ENCODE peak calls at places on chromosomes 12 and 14, in four cellular contexts. X is kidney epithelial cell, U is astrocyte of the spinal cord, I is HFF-Myc. P is an unnamed sample.

GRCh38 chr12:53345486-53346195 is 9.5 kb upstream of the SP7 start:
- DNase-seq in X (no peak), U (no peak), I (no peak), P (no peak)

GRCh38 chr12:102016472-102016871 is 45.3 kb downstream of the WASHC3 start:
- DNase-seq in X (no peak), U (no peak), I (no peak), P (no peak)

GRCh38 chr14:53054457-53054856 is 98.7 kb downstream of the DDHD1 start:
- DNase-seq in X (no peak), U (peak), I (no peak), P (no peak)

GRCh38 chr12:105922670-105923102 is 216.1 kb downstream of the NUAK1 start:
- DNase-seq in X (no peak), U (peak), I (no peak), P (no peak)

GRCh38 chr12:23898121-23898520 is 51.3 kb downstream of the SOX5 start:
- DNase-seq in X (no peak), U (no peak), I (no peak), P (no peak)

GRCh38 chr14:35689000-35689460 is 120.1 kb downstream of the RALGAPA1 start:
- DNase-seq in X (no peak), U (no peak), I (no peak), P (no peak)

GRCh38 chr14:77638738-77639137 is 22.3 kb upstream of the SPTLC2 start:
- DNase-seq in X (no peak), U (peak), I (no peak), P (no peak)

GRCh38 chr12:11635341-11635740 is 14.1 kb upstream of the ETV6 start:
- DNase-seq in X (no peak), U (no peak), I (no peak), P (no peak)

GRCh38 chr12:109736552-109737108 is 23.0 kb downstream of the FAM222A start:
- DNase-seq in X (peak), U (peak), I (peak), P (no peak)

GRCh38 chr12:51886021-51886710 is 1.7 kb upstream of the ANKRD33 start:
- DNase-seq in X (peak), U (peak), I (peak), P (peak)

GRCh38 chr12:63325757-63326156 is 174.8 kb upstream of the AVPR1A start:
- DNase-seq in X (no peak), U (no peak), I (no peak), P (no peak)

GRCh38 chr12:130101370-130101769 is 60.9 kb upstream of the FZD10 start:
- DNase-seq in X (no peak), U (no peak), I (no peak), P (no peak)

GRCh38 chr12:94621662-94622359 is 28.5 kb downstream of the TMCC3 start:
- DNase-seq in X (peak), U (peak), I (no peak), P (peak)

GRCh38 chr12:121530600-121531355 is 50.0 kb downstream of the KDM2B start:
- DNase-seq in X (peak), U (peak), I (peak), P (no peak)

GRCh38 chr12:11228268-11228879 is 41.1 kb downstream of the PRB3 start:
- DNase-seq in X (peak), U (peak), I (peak), P (no peak)

GRCh38 chr12:56838602-56839488 is 75.7 kb downstream of the HSD17B6 start:
- DNase-seq in X (no peak), U (peak), I (no peak), P (no peak)

GRCh38 chr14:74404435-74404834 is 21.6 kb downstream of the SYNDIG1L start:
- DNase-seq in X (no peak), U (no peak), I (no peak), P (no peak)

GRCh38 chr14:102516531-102517411 is 7.2 kb upstream of the ANKRD9 start:
- DNase-seq in X (no peak), U (peak), I (no peak), P (no peak)

GRCh38 chr12:29241821-29242591 is 92.9 kb downstream of the FAR2 start:
- DNase-seq in X (peak), U (peak), I (peak), P (peak)

GRCh38 chr14:56423591-56423991 is 156.0 kb upstream of the TMEM260 start:
- DNase-seq in X (no peak), U (peak), I (peak), P (no peak)

GRCh38 chr12:70196732-70197361 is 46.4 kb upstream of the CNOT2 start:
- DNase-seq in X (no peak), U (peak), I (no peak), P (no peak)

GRCh38 chr14:69543341-69544249 is 31.1 kb downstream of the CCDC177 start:
- DNase-seq in X (peak), U (peak), I (peak), P (no peak)

GRCh38 chr12:93582351-93582750 is 9.9 kb downstream of the SOCS2 start:
- DNase-seq in X (no peak), U (no peak), I (no peak), P (no peak)
- TF ChIP-seq CTCF in X (no peak), U (no peak), I (no peak), P (no peak)

GRCh38 chr12:89316705-89317139 is 35.6 kb downstream of the DUSP6 start:
- DNase-seq in X (no peak), U (no peak), I (no peak), P (no peak)

GRCh38 chr12:89320735-89321134 is 31.6 kb downstream of the DUSP6 start:
- DNase-seq in X (no peak), U (no peak), I (no peak), P (no peak)

GRCh38 chr12:89319111-89319510 is 33.2 kb downstream of the DUSP6 start:
- DNase-seq in X (no peak), U (no peak), I (no peak), P (no peak)

GRCh38 chr12:89323568-89324218 is 28.6 kb downstream of the DUSP6 start:
- DNase-seq in X (no peak), U (no peak), I (no peak), P (no peak)

DNA sequence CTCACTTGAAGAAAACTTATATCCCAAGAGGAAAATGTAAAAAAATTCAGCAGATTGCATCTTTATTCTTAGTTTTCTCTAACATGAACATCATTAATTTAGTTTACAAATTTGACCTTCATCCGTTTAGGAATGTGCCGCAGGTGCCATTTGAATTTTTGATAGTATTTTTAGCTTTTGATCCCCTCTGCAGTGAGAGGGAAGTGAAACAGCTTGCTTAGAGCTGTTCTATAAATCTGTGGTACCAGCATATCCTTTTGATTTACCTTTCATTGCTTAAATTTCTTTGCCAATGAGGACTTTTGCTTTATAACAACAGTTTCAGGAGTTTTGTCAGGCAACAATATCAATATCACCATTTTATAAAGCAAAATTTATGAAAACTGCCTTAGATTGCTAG is 32.7 kb downstream of the DUSP6 start:
- DNase-seq in X (no peak), U (no peak), I (no peak), P (no peak)
- H3K4me3 ChIP-seq in X (no peak), U (no peak), I (no peak), P (no peak)

DNA sequence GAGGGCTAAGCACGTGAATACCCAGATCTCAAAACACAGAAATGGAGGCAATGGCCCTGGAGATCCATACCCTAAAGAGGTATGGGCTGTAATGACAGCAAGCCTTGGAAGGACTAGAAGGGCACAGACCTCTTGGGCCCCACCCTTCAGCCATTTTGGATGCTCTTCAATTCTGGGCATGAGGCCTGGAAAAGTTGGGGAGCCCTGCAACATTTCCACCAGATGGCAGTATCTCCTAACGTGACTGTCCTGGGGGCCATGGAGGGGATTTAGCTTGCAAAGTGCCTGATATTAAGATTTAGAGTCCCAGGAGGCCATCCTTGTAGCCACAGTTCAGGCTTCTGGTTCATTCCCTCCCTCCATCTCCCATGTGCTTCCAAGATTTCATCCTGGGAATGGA is 30.2 kb downstream of the KCNA5 start:
- DNase-seq in X (no peak), U (no peak), I (no peak), P (no peak)
- TF ChIP-seq CTCF in X (peak), U (peak), I (peak), P (peak)

GRCh38 chr12:83123039-83123438 is 436.3 kb downstream of the TMTC2 start:
- DNase-seq in X (no peak), U (no peak), I (no peak), P (no peak)
- H3K4me3 ChIP-seq in X (no peak), U (no peak), I (no peak), P (no peak)

GRCh38 chr12:86838709-86839108 is 582.5 kb upstream of the MGAT4C start:
- DNase-seq in X (no peak), U (peak), I (no peak), P (no peak)
- TF ChIP-seq CTCF in X (no peak), U (no peak), I (no peak), P (no peak)

GRCh38 chr12:65824314-65824563 is at the start of gene HMGA2:
- DNase-seq in X (peak), U (no peak), I (peak), P (no peak)
- H3K4me3 ChIP-seq in X (peak), U (peak), I (peak), P (peak)

P was measured in epithelial cell of proximal tubule.